ENCODE peak calls at places on chromosomes 11 and 22, in four cellular contexts. Y, I, L and C are unnamed samples.

GRCh38 chr22:23180301-23180892 is at the start of gene BCR:
- DNase-seq in Y (peak), I (peak), L (peak), C (peak)

GRCh38 chr22:32823024-32823730 is 21.7 kb downstream of the TIMP3 start:
- DNase-seq in Y (peak), I (no peak), L (no peak), C (no peak)

GRCh38 chr11:124329787-124330478 is 9.9 kb upstream of the OR8D2 start:
- DNase-seq in Y (peak), I (no peak), L (no peak), C (no peak)

GRCh38 chr22:49621601-49622210 is 206.0 kb downstream of the BRD1 start:
- DNase-seq in Y (no peak), I (no peak), L (no peak), C (no peak)

GRCh38 chr11:7490054-7490453 is 4.7 kb downstream of the OLFML1 start:
- DNase-seq in Y (peak), I (no peak), L (no peak), C (peak)

GRCh38 chr11:61688368-61689163 is 8.4 kb downstream of the DAGLA start:
- DNase-seq in Y (peak), I (no peak), L (no peak), C (peak)

GRCh38 chr22:37726240-37726887 is 29.5 kb downstream of the TRIOBP start:
- DNase-seq in Y (no peak), I (no peak), L (no peak), C (no peak)

GRCh38 chr11:35334385-35335090 is 84.8 kb downstream of the SLC1A2 start:
- DNase-seq in Y (no peak), I (no peak), L (no peak), C (no peak)

GRCh38 chr22:46293591-46294260 is 2.9 kb upstream of the GTSE1 start:
- DNase-seq in Y (peak), I (no peak), L (no peak), C (no peak)

GRCh38 chr11:117713676-117714075 is 83.3 kb downstream of the DSCAML1 start:
- DNase-seq in Y (no peak), I (no peak), L (no peak), C (no peak)

GRCh38 chr11:121318848-121319834 is 26.6 kb downstream of the SC5D start:
- DNase-seq in Y (peak), I (no peak), L (no peak), C (no peak)

GRCh38 chr11:118287006-118287405 is 17.5 kb upstream of the CD3E start:
- DNase-seq in Y (peak), I (no peak), L (no peak), C (no peak)

GRCh38 chr22:50306753-50307749 is at the start of gene PLXNB2:
- DNase-seq in Y (peak), I (peak), L (peak), C (peak)

GRCh38 chr22:38504731-38505594 is 1.1 kb downstream of the DDX17 start:
- DNase-seq in Y (peak), I (no peak), L (peak), C (no peak)

GRCh38 chr22:21985214-21985613 is 2.6 kb upstream of the TOP3B start:
- DNase-seq in Y (no peak), I (no peak), L (no peak), C (no peak)

GRCh38 chr22:23402275-23403151 is 177.6 kb downstream of the IGLL1 start:
- DNase-seq in Y (peak), I (peak), L (peak), C (no peak)

GRCh38 chr11:115961168-115962003 is 457.2 kb upstream of the CADM1 start:
- DNase-seq in Y (peak), I (no peak), L (peak), C (no peak)

GRCh38 chr11:130068986-130069683 is 559 bp upstream of the APLP2 start:
- DNase-seq in Y (peak), I (peak), L (no peak), C (peak)

GRCh38 chr11:61111786-61112517 is 9.7 kb downstream of the CD5 start:
- DNase-seq in Y (no peak), I (no peak), L (no peak), C (no peak)

GRCh38 chr11:23923357-23923756 is 573.5 kb upstream of the LUZP2 start:
- DNase-seq in Y (no peak), I (no peak), L (no peak), C (no peak)

GRCh38 chr22:38860291-38861169 is 11.5 kb downstream of the CBX6 start:
- DNase-seq in Y (no peak), I (no peak), L (no peak), C (no peak)

GRCh38 chr11:47378011-47378835 is at the start of gene SPI1:
- DNase-seq in Y (no peak), I (no peak), L (peak), C (no peak)

GRCh38 chr22:46591890-46592289 is 28.3 kb upstream of the GRAMD4 start:
- DNase-seq in Y (no peak), I (no peak), L (no peak), C (no peak)

GRCh38 chr22:17638182-17638431 is 450 bp upstream of the BCL2L13 start:
- DNase-seq in Y (no peak), I (no peak), L (no peak), C (no peak)

GRCh38 chr22:49662681-49663080 is 165.0 kb downstream of the BRD1 start:
- DNase-seq in Y (no peak), I (peak), L (no peak), C (no peak)

GRCh38 chr11:99803501-99803900 is 782.8 kb downstream of the CNTN5 start:
- DNase-seq in Y (no peak), I (no peak), L (no peak), C (no peak)

GRCh38 chr22:40862537-40862936 is 624 bp upstream of the DNAJB7 start:
- DNase-seq in Y (no peak), I (no peak), L (no peak), C (no peak)

GRCh38 chr11:105610796-105611361 is 1.0 kb downstream of the GRIA4 start:
- DNase-seq in Y (no peak), I (no peak), L (no peak), C (no peak)

GRCh38 chr11:128734439-128735224 is 40.8 kb downstream of the FLI1 start:
- DNase-seq in Y (no peak), I (no peak), L (no peak), C (no peak)

GRCh38 chr22:48239461-48240164 is 1477.2 kb downstream of the TBC1D22A start:
- DNase-seq in Y (no peak), I (no peak), L (no peak), C (no peak)

GRCh38 chr11:47998733-47999359 is 18.5 kb downstream of the PTPRJ start:
- DNase-seq in Y (peak), I (no peak), L (no peak), C (no peak)

GRCh38 chr22:49549256-49549655 is 278.4 kb downstream of the BRD1 start:
- DNase-seq in Y (no peak), I (no peak), L (peak), C (no peak)

GRCh38 chr11:44598831-44599230 is 33.4 kb downstream of the CD82 start:
- DNase-seq in Y (no peak), I (no peak), L (no peak), C (no peak)

GRCh38 chr11:66569076-66569475 is 670 bp upstream of the CTSF start:
- DNase-seq in Y (no peak), I (no peak), L (no peak), C (no peak)

GRCh38 chr11:75520688-75521087 is 5.1 kb downstream of the GDPD5 start:
- DNase-seq in Y (no peak), I (no peak), L (no peak), C (no peak)

GRCh38 chr11:35424157-35424945 is 5.0 kb upstream of the SLC1A2 start:
- DNase-seq in Y (peak), I (no peak), L (no peak), C (no peak)

GRCh38 chr22:35369996-35370395 is 10.9 kb upstream of the HMOX1 start:
- DNase-seq in Y (no peak), I (no peak), L (no peak), C (no peak)

DNA sequence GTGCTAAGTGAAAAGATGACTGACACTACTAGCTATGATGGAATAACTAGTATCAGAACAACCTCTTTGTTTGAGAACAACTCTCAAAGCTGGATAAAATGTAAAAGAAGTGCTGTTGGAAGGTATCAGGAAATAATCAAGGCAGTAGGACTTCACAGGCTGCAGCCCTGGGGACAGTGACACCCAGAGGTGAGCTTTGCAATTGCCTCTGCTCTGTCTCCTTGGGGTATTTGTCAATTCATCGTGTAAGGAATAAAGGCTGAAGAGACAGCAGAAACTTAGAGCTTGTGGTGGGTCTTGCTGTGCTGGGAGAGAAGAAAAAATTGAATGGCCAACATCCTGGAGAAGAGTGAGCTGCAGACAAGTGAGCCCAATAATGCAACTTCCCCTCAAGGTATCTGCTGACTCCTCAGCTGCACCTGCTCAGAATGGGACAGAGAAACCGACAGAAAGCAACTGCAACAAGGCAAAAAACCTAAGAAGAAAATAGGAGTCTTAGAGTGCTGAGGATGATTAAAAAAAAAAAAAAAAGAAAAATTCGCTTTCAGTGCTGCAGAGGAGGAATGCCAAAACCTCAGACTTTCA is 141.1 kb downstream of the RCN1 start:
- DNase-seq in Y (peak), I (no peak), L (no peak), C (no peak)
- TF ChIP-seq CTCF in Y (peak), I (peak), L (no peak), C (peak)

DNA sequence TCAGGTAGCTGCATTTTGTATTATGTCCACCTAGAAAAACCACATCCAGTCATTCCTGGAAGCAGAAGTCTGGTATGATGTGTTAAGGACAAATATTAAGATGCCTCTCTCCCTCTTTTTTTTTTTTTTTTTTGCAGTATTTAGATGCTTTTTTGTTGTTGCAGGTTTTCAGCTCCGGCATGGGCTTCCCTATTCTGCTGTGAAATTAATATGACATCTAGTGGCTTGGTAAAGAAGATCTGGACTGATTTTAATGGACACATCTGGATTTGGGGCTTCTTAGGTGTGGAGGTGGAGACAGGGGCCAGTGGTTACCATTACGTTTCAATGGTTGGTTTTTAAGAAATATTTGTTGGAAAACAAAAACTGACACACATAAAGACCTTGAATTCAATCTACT is 47.5 kb upstream of the RASSF10 start:
- DNase-seq in Y (no peak), I (no peak), L (no peak), C (no peak)
- TF ChIP-seq CTCF in Y (peak), I (no peak), L (no peak), C (peak)

DNA sequence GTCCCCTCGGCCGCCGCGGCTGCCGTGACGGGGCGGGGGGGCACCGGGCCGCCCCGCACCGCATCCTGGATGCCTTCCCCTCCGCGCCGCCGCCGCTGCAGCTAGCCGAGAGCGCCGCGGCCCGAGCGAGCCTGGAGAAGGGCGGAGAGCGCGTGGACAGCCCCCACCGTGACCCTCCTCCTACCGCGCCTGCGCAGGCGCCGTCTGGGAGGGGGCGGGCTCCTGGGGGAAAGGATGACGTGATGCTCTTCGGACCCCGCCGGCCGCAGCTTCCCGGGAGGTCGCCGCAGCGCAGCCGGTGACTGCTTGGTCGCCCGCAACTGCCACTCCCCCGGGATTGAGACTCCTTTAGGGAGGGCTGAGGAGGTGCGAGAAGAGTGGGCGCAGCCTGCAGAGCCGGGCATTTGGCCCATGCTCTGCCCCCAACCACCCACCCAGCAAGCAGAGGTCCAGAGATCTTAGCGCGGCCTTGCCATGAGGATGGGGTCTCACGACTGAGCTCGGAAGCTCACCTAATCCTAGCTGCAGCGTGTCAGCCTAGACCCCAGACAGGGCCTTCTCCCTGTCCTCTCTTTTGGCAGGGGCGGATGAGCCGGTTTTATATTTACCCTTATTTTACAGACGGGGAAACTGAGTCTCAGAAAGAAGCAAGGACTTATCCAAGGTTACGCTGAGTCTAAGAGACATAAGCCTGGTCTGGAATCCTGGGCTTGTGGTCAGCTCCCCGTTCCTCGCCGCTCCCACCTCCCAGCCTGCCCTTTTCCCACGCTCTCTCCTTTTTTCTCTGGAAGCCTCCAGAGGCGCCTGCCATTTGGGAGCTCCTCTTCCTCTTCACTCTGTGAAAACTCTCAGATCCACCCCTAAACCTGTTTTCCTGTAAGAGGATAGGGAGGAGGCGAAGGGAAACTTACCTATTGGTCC is at the start of gene DENND5A:
- DNase-seq in Y (peak), I (peak), L (peak), C (peak)
- TF ChIP-seq CTCF in Y (no peak), I (peak), L (no peak), C (no peak)

GRCh38 chr22:25902402-25902801 is 160.4 kb downstream of the MYO18B start:
- DNase-seq in Y (no peak), I (no peak), L (no peak), C (no peak)

GRCh38 chr22:25900390-25900789 is 158.4 kb downstream of the MYO18B start:
- DNase-seq in Y (no peak), I (no peak), L (no peak), C (no peak)

GRCh38 chr22:25900880-25901279 is 158.9 kb downstream of the MYO18B start:
- DNase-seq in Y (no peak), I (peak), L (no peak), C (no peak)

GRCh38 chr22:25899566-25899965 is 157.6 kb downstream of the MYO18B start:
- DNase-seq in Y (no peak), I (no peak), L (no peak), C (no peak)

DNA sequence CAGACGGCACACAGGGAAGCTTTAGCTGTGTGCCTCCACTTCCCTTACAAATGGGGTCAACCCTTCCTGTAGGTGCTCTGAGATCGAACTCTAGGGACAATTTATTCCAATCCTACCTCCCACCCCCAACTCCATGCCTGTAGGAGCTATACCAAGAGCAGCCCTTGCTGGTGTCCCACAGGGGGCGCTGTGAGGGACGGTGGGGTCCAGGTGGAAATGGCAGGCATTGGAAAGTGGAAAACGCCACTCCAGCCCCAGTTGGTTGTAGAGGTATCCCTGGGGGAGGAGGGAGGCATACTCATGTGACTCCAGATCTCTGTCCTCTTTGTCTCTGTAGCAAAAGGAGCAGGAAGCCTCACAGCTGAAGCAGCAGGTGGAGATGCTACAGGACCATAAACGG is 161.3 kb downstream of the MYO18B start:
- DNase-seq in Y (no peak), I (no peak), L (no peak), C (no peak)
- TF ChIP-seq CTCF in Y (no peak), I (no peak), L (no peak), C (no peak)